ENCODE peak calls at places on chromosomes 11 and 22, in nine cellular contexts. One of them, this sample, is unnamed.
A peak's percentile ranks its signal among the peaks of the same experiment; 100 is the strongest.

GRCh38 chr11:925158-925495 is 543 bp upstream of the AP2A2 start:
- DNase-seq in Daoy: no peak
- DNase-seq in nephron progenitor cell: no peak
- DNase-seq in RWPE1: no peak
- DNase-seq in ELR: no peak
- DNase-seq in T47D: no peak
- DNase-seq in NCI-H187: no peak
- DNase-seq in activated T-helper 1 cell treated with anti-CD3 and anti-CD28 coated beads, Interleukin-2, amount 50 U/mL, for 16 hours: no peak
- DNase-seq in PC-9: no peak
- DNase-seq in this sample: no peak

GRCh38 chr11:18727499-18728236 is 1.7 kb upstream of the IGSF22 start:
- DNase-seq in PC-9: no peak
- DNase-seq in T47D: peak; percentile 45
- DNase-seq in RWPE1: peak; percentile 51
- DNase-seq in nephron progenitor cell: peak; percentile 69
- DNase-seq in activated T-helper 1 cell treated with anti-CD3 and anti-CD28 coated beads, Interleukin-2, amount 50 U/mL, for 16 hours: peak; percentile 22
- DNase-seq in Daoy: peak; percentile 48
- DNase-seq in NCI-H187: no peak
- DNase-seq in ELR: peak; percentile 57
- DNase-seq in this sample: no peak

GRCh38 chr11:71304491-71304890 is 52.1 kb upstream of the SHANK2 start:
- DNase-seq in Daoy: no peak
- DNase-seq in T47D: no peak
- DNase-seq in nephron progenitor cell: no peak
- DNase-seq in ELR: no peak
- DNase-seq in NCI-H187: no peak
- DNase-seq in RWPE1: no peak
- DNase-seq in PC-9: no peak
- DNase-seq in activated T-helper 1 cell treated with anti-CD3 and anti-CD28 coated beads, Interleukin-2, amount 50 U/mL, for 16 hours: no peak
- DNase-seq in this sample: no peak

GRCh38 chr11:90229791-90230190 is 6.9 kb upstream of the CHORDC1 start:
- DNase-seq in ELR: peak; percentile 37
- DNase-seq in NCI-H187: no peak
- DNase-seq in Daoy: no peak
- DNase-seq in T47D: no peak
- DNase-seq in RWPE1: no peak
- DNase-seq in nephron progenitor cell: no peak
- DNase-seq in PC-9: no peak
- DNase-seq in activated T-helper 1 cell treated with anti-CD3 and anti-CD28 coated beads, Interleukin-2, amount 50 U/mL, for 16 hours: no peak
- DNase-seq in this sample: no peak

GRCh38 chr11:122748968-122749687 is 89.2 kb upstream of the CRTAM start:
- DNase-seq in ELR: peak; percentile 95
- DNase-seq in nephron progenitor cell: no peak
- DNase-seq in PC-9: peak; percentile 48
- DNase-seq in NCI-H187: no peak
- DNase-seq in T47D: peak; percentile 52
- DNase-seq in activated T-helper 1 cell treated with anti-CD3 and anti-CD28 coated beads, Interleukin-2, amount 50 U/mL, for 16 hours: peak; percentile 44
- DNase-seq in RWPE1: no peak
- DNase-seq in Daoy: peak; percentile 87
- DNase-seq in this sample: no peak

GRCh38 chr22:37165940-37166674 is 16.4 kb upstream of the IL2RB start:
- DNase-seq in Daoy: no peak
- DNase-seq in RWPE1: no peak
- DNase-seq in NCI-H187: no peak
- DNase-seq in ELR: no peak
- DNase-seq in nephron progenitor cell: no peak
- DNase-seq in T47D: no peak
- DNase-seq in activated T-helper 1 cell treated with anti-CD3 and anti-CD28 coated beads, Interleukin-2, amount 50 U/mL, for 16 hours: no peak
- DNase-seq in PC-9: no peak
- DNase-seq in this sample: no peak

GRCh38 chr22:23396362-23397007 is 183.6 kb downstream of the IGLL1 start:
- DNase-seq in PC-9: no peak
- DNase-seq in ELR: no peak
- DNase-seq in T47D: no peak
- DNase-seq in nephron progenitor cell: no peak
- DNase-seq in RWPE1: no peak
- DNase-seq in NCI-H187: no peak
- DNase-seq in activated T-helper 1 cell treated with anti-CD3 and anti-CD28 coated beads, Interleukin-2, amount 50 U/mL, for 16 hours: no peak
- DNase-seq in Daoy: no peak
- DNase-seq in this sample: no peak

GRCh38 chr11:65069217-65069616 is 10.9 kb upstream of the NAALADL1 start:
- DNase-seq in RWPE1: no peak
- DNase-seq in nephron progenitor cell: no peak
- DNase-seq in NCI-H187: no peak
- DNase-seq in PC-9: no peak
- DNase-seq in T47D: no peak
- DNase-seq in activated T-helper 1 cell treated with anti-CD3 and anti-CD28 coated beads, Interleukin-2, amount 50 U/mL, for 16 hours: no peak
- DNase-seq in ELR: no peak
- DNase-seq in Daoy: peak; percentile 30
- DNase-seq in this sample: no peak

GRCh38 chr11:6219359-6219758 is 14.0 kb downstream of the C11orf42 start:
- DNase-seq in Daoy: peak; percentile 68
- DNase-seq in PC-9: no peak
- DNase-seq in ELR: peak; percentile 85
- DNase-seq in nephron progenitor cell: no peak
- DNase-seq in NCI-H187: no peak
- DNase-seq in activated T-helper 1 cell treated with anti-CD3 and anti-CD28 coated beads, Interleukin-2, amount 50 U/mL, for 16 hours: no peak
- DNase-seq in T47D: no peak
- DNase-seq in RWPE1: peak; percentile 84
- DNase-seq in this sample: no peak

This sample was measured in NCI-H510A.